ENCODE peak calls at places on chromosome 10, in six cellular contexts. J is GM12878, Y is hepatocyte, H is mammary epithelial cell, V is MM.1S, M is HCT116. C is an unnamed sample. For H3K79me2 and H3K9me3, the result is how much of the 10 kb centered on the place peaks cover.

GRCh38 chr10:12448729-12449391 is 99.5 kb downstream of the CAMK1D start:
- DNase-seq in J (peak), Y (no peak), H (peak), V (peak), M (peak), C (peak)

GRCh38 chr10:22437620-22438588 is 92.6 kb downstream of the SPAG6 start:
- DNase-seq in J (no peak), Y (peak), H (no peak), V (peak), M (no peak), C (peak)

GRCh38 chr10:32197423-32197822 is 141.2 kb upstream of the KIF5B start:
- DNase-seq in J (no peak), Y (peak), H (no peak), V (no peak), M (no peak), C (peak)

GRCh38 chr10:133264455-133264854 is 12.2 kb downstream of the ADAM8 start:
- DNase-seq in J (no peak), Y (no peak), H (no peak), V (no peak), M (no peak), C (no peak)

GRCh38 chr10:46236941-46237681 is 49.7 kb upstream of the ANTXRL start:
- DNase-seq in J (no peak), Y (no peak), H (no peak), V (no peak), M (no peak), C (no peak)

GRCh38 chr10:122740640-122741039 is 41.0 kb upstream of the C10orf120 start:
- DNase-seq in J (no peak), Y (no peak), H (no peak), V (no peak), M (no peak), C (no peak)

GRCh38 chr10:120980316-120980975 is 129.3 kb downstream of the WDR11 start:
- DNase-seq in J (no peak), Y (no peak), H (no peak), V (no peak), M (no peak), C (no peak)

GRCh38 chr10:80664071-80664680 is 126.5 kb downstream of the SH2D4B start:
- DNase-seq in J (no peak), Y (peak), H (peak), V (peak), M (peak), C (peak)

GRCh38 chr10:70779088-70779487 is 6.1 kb downstream of the TBATA start:
- DNase-seq in J (no peak), Y (no peak), H (no peak), V (no peak), M (no peak), C (no peak)

GRCh38 chr10:85224366-85224960 is 896.1 kb downstream of the CCSER2 start:
- DNase-seq in J (no peak), Y (no peak), H (no peak), V (no peak), M (no peak), C (no peak)

GRCh38 chr10:125414998-125415397 is 254.6 kb upstream of the CTBP2 start:
- DNase-seq in J (no peak), Y (no peak), H (no peak), V (no peak), M (no peak), C (no peak)

GRCh38 chr10:74021248-74022055 is 23.5 kb downstream of the VCL start:
- DNase-seq in J (no peak), Y (peak), H (peak), V (no peak), M (no peak), C (peak)

GRCh38 chr10:105434970-105435369 is 793.9 kb downstream of the SORCS3 start:
- DNase-seq in J (no peak), Y (no peak), H (no peak), V (no peak), M (no peak), C (no peak)

GRCh38 chr10:130545122-130545521 is 408.9 kb downstream of the GLRX3 start:
- DNase-seq in J (no peak), Y (no peak), H (no peak), V (no peak), M (no peak), C (no peak)

GRCh38 chr10:63798599-63799498 is 277.6 kb downstream of the REEP3 start:
- DNase-seq in J (no peak), Y (peak), H (peak), V (no peak), M (no peak), C (peak)

GRCh38 chr10:91200314-91201212 is 19.9 kb upstream of the PCGF5 start:
- DNase-seq in J (no peak), Y (no peak), H (no peak), V (no peak), M (no peak), C (no peak)

GRCh38 chr10:91520657-91521056 is 110.5 kb downstream of the HECTD2 start:
- DNase-seq in J (no peak), Y (no peak), H (no peak), V (no peak), M (no peak), C (no peak)

GRCh38 chr10:133034092-133034491 is 53.6 kb upstream of the ADGRA1 start:
- DNase-seq in J (no peak), Y (no peak), H (no peak), V (no peak), M (no peak), C (no peak)

GRCh38 chr10:107915277-107915634 is 750.8 kb upstream of the SORCS1 start:
- DNase-seq in J (no peak), Y (peak), H (peak), V (no peak), M (no peak), C (peak)

GRCh38 chr10:47360419-47361040 is 12.4 kb downstream of the RBP3 start:
- DNase-seq in J (no peak), Y (no peak), H (no peak), V (no peak), M (no peak), C (no peak)

GRCh38 chr10:84521015-84521414 is 192.6 kb downstream of the CCSER2 start:
- DNase-seq in J (no peak), Y (no peak), H (no peak), V (no peak), M (no peak), C (no peak)

GRCh38 chr10:71649631-71650030 is 69.9 kb downstream of the C10orf105 start:
- DNase-seq in J (no peak), Y (no peak), H (peak), V (no peak), M (no peak), C (no peak)

GRCh38 chr10:52004342-52004949 is 305.1 kb upstream of the CSTF2T start:
- DNase-seq in J (no peak), Y (peak), H (peak), V (peak), M (peak), C (peak)

GRCh38 chr10:95503526-95503925 is 57.6 kb downstream of the SORBS1 start:
- DNase-seq in J (no peak), Y (no peak), H (no peak), V (no peak), M (no peak), C (no peak)

GRCh38 chr10:95505084-95505610 is 56.0 kb downstream of the SORBS1 start:
- DNase-seq in J (no peak), Y (no peak), H (no peak), V (no peak), M (no peak), C (no peak)

GRCh38 chr10:95504187-95504800 is 56.9 kb downstream of the SORBS1 start:
- DNase-seq in J (no peak), Y (no peak), H (no peak), V (no peak), M (no peak), C (no peak)

GRCh38 chr10:95506056-95506737 is 55.0 kb downstream of the SORBS1 start:
- DNase-seq in J (no peak), Y (no peak), H (no peak), V (no peak), M (no peak), C (peak)

GRCh38 chr10:95505641-95506040 is 55.5 kb downstream of the SORBS1 start:
- DNase-seq in J (no peak), Y (no peak), H (no peak), V (no peak), M (no peak), C (no peak)
- H3K79me2 ChIP-seq in J (under half), Y (half or more), H (under half), V (under half), M (under half), C (under half)

GRCh38 chr10:18554479-18554878 is 96.9 kb downstream of the NSUN6 start:
- DNase-seq in J (no peak), Y (no peak), H (no peak), V (no peak), M (no peak), C (no peak)
- H3K9me3 ChIP-seq in J (under half), Y (under half), H (under half), V (under half), M (under half), C (under half)

DNA sequence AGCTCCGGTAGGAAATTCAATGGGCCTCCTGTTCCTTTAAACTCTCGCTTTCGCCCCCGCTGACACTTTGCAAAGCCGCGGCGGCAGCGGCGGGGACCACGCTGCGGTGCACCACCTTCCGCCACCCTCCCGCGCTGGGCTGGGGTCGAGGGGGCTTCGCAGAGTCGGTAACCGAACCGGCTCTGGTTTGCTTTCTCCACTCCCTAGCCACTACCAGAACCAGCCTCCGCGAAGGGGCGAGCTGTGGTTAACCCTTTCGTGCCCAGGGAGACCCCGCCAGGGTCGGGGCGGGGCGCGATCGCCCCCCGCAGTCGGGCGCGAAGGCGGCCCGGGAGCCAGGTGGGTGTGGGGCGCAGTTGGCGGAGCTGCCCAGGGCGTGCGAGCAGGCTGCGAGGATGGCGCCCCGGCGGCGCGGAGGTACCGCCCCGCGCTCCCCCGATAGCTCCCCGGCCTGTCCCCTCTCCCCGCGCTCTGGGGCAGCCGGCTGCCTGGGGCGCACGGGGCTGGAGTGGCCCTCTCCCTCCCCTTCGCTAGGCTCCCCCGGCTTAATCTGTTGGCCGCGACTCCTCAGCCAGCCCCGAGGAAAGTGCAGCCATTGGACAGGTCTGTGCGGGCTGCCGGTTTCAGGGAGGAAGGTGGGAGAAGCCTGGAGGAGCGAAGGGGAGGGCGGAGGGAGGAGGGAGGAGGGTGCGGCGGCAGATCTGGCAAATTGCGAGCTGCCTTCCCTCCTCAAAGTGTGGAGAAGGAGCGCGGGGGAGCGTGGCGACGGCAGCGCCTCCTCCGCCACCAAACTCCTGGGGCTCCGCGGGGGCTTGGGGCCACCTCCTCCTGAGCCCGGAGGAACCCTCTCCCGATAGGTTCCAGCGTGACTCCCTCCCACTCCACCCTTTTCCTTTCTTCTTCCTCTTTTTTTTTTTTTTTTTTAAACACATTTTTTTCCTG is 483 bp upstream of the PLXDC2 start:
- DNase-seq in J (no peak), Y (peak), H (peak), V (peak), M (no peak), C (peak)
- TF ChIP-seq EZH2 in J (no peak), Y (peak), H (no peak), V (no peak), M (no peak), C (peak)

GRCh38 chr10:42479057-42479456 is 159.3 kb downstream of the ZNF33B start:
- DNase-seq in J (no peak), Y (no peak), H (no peak), V (no peak), M (no peak), C (no peak)
- H3K79me2 ChIP-seq in J (under half), Y (under half), H (under half), V (under half), M (half or more), C (under half)

GRCh38 chr10:127932521-127933270 is 25.8 kb downstream of the PTPRE start:
- DNase-seq in J (no peak), Y (no peak), H (no peak), V (no peak), M (no peak), C (no peak)
- H3K9me3 ChIP-seq in J (under half), Y (under half), H (under half), V (under half), M (under half), C (under half)

GRCh38 chr10:87660484-87661133 is 931 bp downstream of the PAPSS2 start:
- DNase-seq in J (no peak), Y (peak), H (no peak), V (peak), M (no peak), C (peak)
- TF ChIP-seq EZH2 in J (no peak), Y (no peak), H (no peak), V (no peak), M (no peak), C (no peak)

DNA sequence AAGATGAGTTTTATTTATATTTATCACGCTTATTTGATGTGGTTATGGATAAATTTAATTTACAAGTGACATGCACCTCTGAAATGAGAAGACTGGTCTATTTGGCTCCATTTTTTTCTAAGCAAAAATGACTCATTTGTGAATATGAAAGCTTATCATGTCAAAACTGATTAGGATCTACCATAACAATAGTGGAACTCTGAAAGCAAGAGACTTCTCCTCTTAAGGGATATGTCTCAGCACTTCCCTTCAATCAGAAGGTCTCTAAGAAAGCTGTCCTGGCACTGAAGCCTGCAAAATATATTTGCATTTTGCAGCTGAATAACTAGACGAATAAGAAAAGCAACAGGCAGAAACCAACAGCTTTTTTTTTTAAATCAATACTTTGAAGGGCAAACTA is 12.7 kb downstream of the FAS start:
- DNase-seq in J (no peak), Y (no peak), H (peak), V (no peak), M (no peak), C (no peak)
- H3K79me2 ChIP-seq in J (half or more), Y (under half), H (half or more), V (under half), M (under half), C (under half)

C was measured in fibroblast of lung.